ENCODE peak calls at places on chromosomes 3 and 15, in nine cellular contexts. R is RPMI8226; E is CD8-positive, alpha-beta T cell; O is left ventricle myocardium superior; T is EL; Q is posterior vena cava; Z is activated T-helper 1 cell treated with Interleukin-2 at 50 U/mL for 16 hours; I is A549; P is GM20000. M is an unnamed sample.
A peak's percentile ranks its signal among the peaks of the same experiment; 100 is the strongest.

GRCh38 chr15:46467041-46467440 is 832.2 kb downstream of the SQOR start:
- DNase-seq in R (no peak), E (no peak), O (no peak), T (no peak), Q (no peak), Z (no peak), I (no peak), P (no peak), M (no peak)

GRCh38 chr3:78666458-78666800 is 1101.4 kb downstream of the ROBO1 start:
- DNase-seq in R (no peak), E (no peak), O (no peak), T (peak; percentile 68), Q (no peak), Z (no peak), I (peak; percentile 4), P (no peak), M (no peak)

GRCh38 chr15:52283281-52283680 is 12.3 kb downstream of the MYO5C start:
- DNase-seq in R (no peak), E (no peak), O (no peak), T (no peak), Q (no peak), Z (no peak), I (no peak), P (no peak), M (no peak)

GRCh38 chr15:67049351-67050044 is 15.9 kb upstream of the SMAD3 start:
- DNase-seq in R (no peak), E (no peak), O (no peak), T (peak; percentile 98), Q (no peak), Z (no peak), I (no peak), P (no peak), M (no peak)

GRCh38 chr15:73287019-73287418 is 81.7 kb downstream of the HCN4 start:
- DNase-seq in R (peak; percentile 41), E (no peak), O (no peak), T (no peak), Q (no peak), Z (no peak), I (no peak), P (no peak), M (no peak)

GRCh38 chr3:77102916-77103769 is 63.2 kb downstream of the ROBO2 start:
- DNase-seq in R (no peak), E (no peak), O (no peak), T (no peak), Q (no peak), Z (no peak), I (no peak), P (no peak), M (no peak)

GRCh38 chr3:173639098-173639497 is 241.6 kb downstream of the NLGN1 start:
- DNase-seq in R (no peak), E (no peak), O (no peak), T (no peak), Q (no peak), Z (no peak), I (no peak), P (no peak), M (no peak)

GRCh38 chr15:36775209-36775608 is 195.8 kb downstream of the CDIN1 start:
- DNase-seq in R (no peak), E (no peak), O (no peak), T (no peak), Q (no peak), Z (no peak), I (no peak), P (no peak), M (no peak)

GRCh38 chr3:167814441-167814951 is 79.0 kb downstream of the SERPINI1 start:
- DNase-seq in R (no peak), E (no peak), O (no peak), T (peak; percentile 16), Q (no peak), Z (no peak), I (no peak), P (no peak), M (peak; percentile 81)

GRCh38 chr3:133472242-133472641 is 72.4 kb downstream of the BFSP2 start:
- DNase-seq in R (no peak), E (no peak), O (peak; percentile 65), T (peak; percentile 44), Q (no peak), Z (no peak), I (no peak), P (no peak), M (no peak)

GRCh38 chr3:12993022-12993622 is 80.1 kb downstream of the IQSEC1 start:
- DNase-seq in R (no peak), E (no peak), O (peak; percentile 72), T (peak; percentile 64), Q (peak; percentile 81), Z (no peak), I (peak; percentile 37), P (no peak), M (no peak)

GRCh38 chr15:23663232-23663631 is 15.6 kb upstream of the MAGEL2 start:
- DNase-seq in R (no peak), E (no peak), O (no peak), T (no peak), Q (no peak), Z (no peak), I (no peak), P (no peak), M (no peak)

GRCh38 chr3:98027084-98027445 is 8.1 kb downstream of the GABRR3 start:
- DNase-seq in R (peak; percentile 27), E (no peak), O (no peak), T (no peak), Q (no peak), Z (no peak), I (no peak), P (no peak), M (no peak)

GRCh38 chr3:180601688-180602666 is at the start of gene TTC14:
- DNase-seq in R (peak; percentile 97), E (peak; percentile 91), O (peak; percentile 94), T (peak; percentile 96), Q (peak; percentile 97), Z (peak; percentile 86), I (peak; percentile 88), P (peak; percentile 92), M (peak; percentile 88)

GRCh38 chr15:35755237-35755802 is 209.4 kb upstream of the DPH6 start:
- DNase-seq in R (no peak), E (no peak), O (no peak), T (peak; percentile 6), Q (no peak), Z (no peak), I (no peak), P (no peak), M (no peak)

GRCh38 chr3:105458518-105459215 is 92.0 kb downstream of the ALCAM start:
- DNase-seq in R (no peak), E (no peak), O (no peak), T (peak; percentile 54), Q (no peak), Z (no peak), I (no peak), P (no peak), M (no peak)

GRCh38 chr3:183033746-183034145 is 53.4 kb upstream of the DCUN1D1 start:
- DNase-seq in R (no peak), E (no peak), O (no peak), T (peak; percentile 73), Q (no peak), Z (no peak), I (no peak), P (no peak), M (no peak)

GRCh38 chr3:142088522-142088921 is 60.8 kb downstream of the TFDP2 start:
- DNase-seq in R (no peak), E (no peak), O (no peak), T (peak; percentile 78), Q (no peak), Z (no peak), I (no peak), P (no peak), M (no peak)

GRCh38 chr15:66004618-66005262 is 135.4 kb downstream of the RAB11A start:
- DNase-seq in R (peak; percentile 72), E (no peak), O (no peak), T (peak; percentile 18), Q (no peak), Z (no peak), I (peak; percentile 76), P (peak; percentile 56), M (no peak)

GRCh38 chr3:35946121-35946856 is 307.0 kb downstream of the ARPP21 start:
- DNase-seq in R (peak; percentile 7), E (no peak), O (no peak), T (peak; percentile 44), Q (no peak), Z (no peak), I (no peak), P (no peak), M (no peak)

GRCh38 chr15:95202569-95203349 is 971.4 kb downstream of the MCTP2 start:
- DNase-seq in R (no peak), E (no peak), O (no peak), T (peak; percentile 78), Q (no peak), Z (no peak), I (no peak), P (no peak), M (no peak)

GRCh38 chr3:119305271-119305670 is 11.1 kb downstream of the ARHGAP31 start:
- DNase-seq in R (no peak), E (no peak), O (no peak), T (peak; percentile 34), Q (no peak), Z (no peak), I (no peak), P (no peak), M (no peak)

GRCh38 chr3:16297991-16298885 is 33.2 kb downstream of the OXNAD1 start:
- DNase-seq in R (no peak), E (no peak), O (no peak), T (no peak), Q (no peak), Z (no peak), I (no peak), P (no peak), M (no peak)

GRCh38 chr3:184715943-184716651 is 4.2 kb upstream of the MAGEF1 start:
- DNase-seq in R (no peak), E (no peak), O (no peak), T (no peak), Q (peak; percentile 63), Z (no peak), I (no peak), P (no peak), M (no peak)